ENCODE peak calls at places on chromosomes 2 and 18, in five cellular contexts. I is DND-41, Z is PC-3, X is A673, U is fibroblast of lung. L is an unnamed sample.

GRCh38 chr18:62407660-62408059 is 82.5 kb downstream of the TNFRSF11A start:
- DNase-seq in I (no peak), Z (no peak), X (no peak), U (no peak), L (no peak)

GRCh38 chr2:102618452-102619413 is 620 bp upstream of the SLC9A2 start:
- DNase-seq in I (no peak), Z (peak), X (peak), U (peak), L (peak)

GRCh38 chr18:48572402-48573126 is 33.7 kb downstream of the CTIF start:
- DNase-seq in I (no peak), Z (no peak), X (no peak), U (no peak), L (peak)

GRCh38 chr2:11550901-11551568 is 17.2 kb downstream of the GREB1 start:
- DNase-seq in I (no peak), Z (no peak), X (no peak), U (no peak), L (no peak)

GRCh38 chr2:23649285-23649684 is 264.3 kb downstream of the KLHL29 start:
- DNase-seq in I (no peak), Z (no peak), X (no peak), U (no peak), L (no peak)

GRCh38 chr18:79510046-79510685 is 114.4 kb downstream of the NFATC1 start:
- DNase-seq in I (no peak), Z (no peak), X (no peak), U (no peak), L (no peak)

GRCh38 chr2:110713508-110714362 is 18.6 kb upstream of the ACOXL start:
- DNase-seq in I (no peak), Z (peak), X (no peak), U (no peak), L (peak)

GRCh38 chr2:26471278-26471677 is 6.6 kb downstream of the OTOF start:
- DNase-seq in I (no peak), Z (peak), X (no peak), U (no peak), L (no peak)

GRCh38 chr2:46239847-46240181 is 57.4 kb upstream of the EPAS1 start:
- DNase-seq in I (peak), Z (no peak), X (no peak), U (no peak), L (no peak)

GRCh38 chr2:190533968-190534309 is 583 bp downstream of the NEMP2 start:
- DNase-seq in I (no peak), Z (no peak), X (no peak), U (no peak), L (no peak)

GRCh38 chr2:27752551-27753237 is 18.8 kb upstream of the MRPL33 start:
- DNase-seq in I (no peak), Z (peak), X (no peak), U (no peak), L (no peak)

GRCh38 chr2:3493610-3493997 is 25.7 kb downstream of the ADI1 start:
- DNase-seq in I (no peak), Z (no peak), X (no peak), U (peak), L (no peak)

GRCh38 chr2:155841442-155841841 is 491.1 kb downstream of the NR4A2 start:
- DNase-seq in I (no peak), Z (no peak), X (no peak), U (peak), L (no peak)

GRCh38 chr2:150526827-150527226 is 39.4 kb upstream of the RND3 start:
- DNase-seq in I (no peak), Z (peak), X (peak), U (peak), L (peak)

GRCh38 chr2:209525834-209526281 is 102.0 kb downstream of the MAP2 start:
- DNase-seq in I (no peak), Z (peak), X (peak), U (peak), L (peak)

GRCh38 chr2:95374916-95375471 is 27.5 kb upstream of the FAHD2A start:
- DNase-seq in I (peak), Z (no peak), X (no peak), U (peak), L (peak)

GRCh38 chr18:36817039-36817438 is 11.8 kb downstream of the TPGS2 start:
- DNase-seq in I (no peak), Z (no peak), X (no peak), U (no peak), L (no peak)

GRCh38 chr2:113157108-113157896 is 16.5 kb upstream of the PSD4 start:
- DNase-seq in I (peak), Z (peak), X (no peak), U (peak), L (peak)

GRCh38 chr2:172333626-172334330 is 93.6 kb upstream of the ITGA6 start:
- DNase-seq in I (no peak), Z (no peak), X (no peak), U (no peak), L (no peak)

GRCh38 chr2:111710085-111710484 is 173.9 kb downstream of the ANAPC1 start:
- DNase-seq in I (no peak), Z (no peak), X (no peak), U (peak), L (no peak)

GRCh38 chr2:203498161-203498560 is 36.9 kb downstream of the RAPH1 start:
- DNase-seq in I (no peak), Z (peak), X (peak), U (peak), L (peak)

GRCh38 chr2:32627441-32627900 is 379 bp upstream of the TTC27 start:
- DNase-seq in I (no peak), Z (peak), X (peak), U (peak), L (peak)

GRCh38 chr2:28296243-28296642 is 96.4 kb upstream of the FOSL2 start:
- DNase-seq in I (no peak), Z (peak), X (no peak), U (peak), L (peak)

GRCh38 chr2:234488913-234489451 is 7.9 kb downstream of the ARL4C start:
- DNase-seq in I (peak), Z (no peak), X (no peak), U (no peak), L (no peak)

GRCh38 chr2:66334237-66335054 is 100.5 kb upstream of the MEIS1 start:
- DNase-seq in I (peak), Z (peak), X (peak), U (peak), L (peak)

GRCh38 chr2:79619442-79619841 is 106.6 kb downstream of the CTNNA2 start:
- DNase-seq in I (no peak), Z (no peak), X (no peak), U (no peak), L (no peak)
- TF ChIP-seq EZH2 in I (no peak), Z (no peak), X (no peak), U (no peak), L (no peak)

GRCh38 chr18:76488190-76488589 is 6.9 kb downstream of the ZNF516 start:
- DNase-seq in I (no peak), Z (no peak), X (no peak), U (peak), L (peak)
- H3K27ac ChIP-seq in I (no peak), Z (no peak), X (no peak), U (peak), L (peak)

DNA sequence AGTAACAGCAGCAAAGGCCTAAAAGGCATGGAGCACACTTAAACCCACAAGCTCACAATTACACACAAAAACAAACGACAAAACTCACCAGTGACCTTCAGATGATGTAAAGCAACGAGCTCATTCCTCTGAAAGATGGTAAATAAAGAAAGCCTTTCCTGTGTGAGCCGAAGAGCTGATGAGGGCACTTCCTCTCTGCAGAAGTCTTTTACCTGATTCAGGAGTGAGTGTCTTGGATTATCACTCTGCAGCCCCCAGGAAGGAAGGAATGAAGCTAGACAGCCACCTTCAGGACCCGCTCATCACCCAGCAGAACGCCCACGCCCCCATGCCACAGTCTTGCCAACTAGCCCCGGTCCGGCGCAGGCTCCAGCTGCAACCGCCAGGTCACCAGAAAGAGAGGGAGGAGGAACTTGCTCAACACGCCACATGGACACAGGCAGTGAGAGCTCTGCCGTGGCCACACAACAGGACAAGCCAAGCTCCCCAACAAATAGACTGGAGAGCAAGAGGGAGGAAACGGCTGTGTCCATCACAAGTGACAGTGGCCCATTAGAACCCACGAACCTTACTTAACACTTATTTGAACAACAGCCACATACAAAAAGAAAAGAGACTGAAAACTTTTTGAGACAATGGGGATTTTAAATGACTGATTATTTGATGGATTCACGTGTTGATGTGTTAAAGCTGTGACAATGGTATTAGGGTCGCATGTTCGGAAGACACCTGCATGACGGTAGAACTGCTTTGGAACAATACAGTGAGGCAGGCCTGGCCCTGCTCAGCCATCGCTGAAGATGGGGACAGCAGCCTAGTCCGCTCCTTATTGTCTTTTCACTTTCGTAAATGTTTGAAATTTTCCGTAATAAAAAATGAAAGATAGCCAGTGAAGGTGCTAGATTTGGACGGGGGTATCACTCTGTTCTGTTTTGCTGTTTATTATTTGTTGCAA is 127.3 kb downstream of the HDAC4 start:
- DNase-seq in I (no peak), Z (no peak), X (no peak), U (no peak), L (no peak)
- H3K4me3 ChIP-seq in I (peak), Z (no peak), X (no peak), U (no peak), L (no peak)

GRCh38 chr2:45342-46130 is 769 bp downstream of the FAM110C start:
- DNase-seq in I (no peak), Z (peak), X (no peak), U (no peak), L (no peak)
- TF ChIP-seq EZH2 in I (no peak), Z (no peak), X (no peak), U (no peak), L (no peak)

DNA sequence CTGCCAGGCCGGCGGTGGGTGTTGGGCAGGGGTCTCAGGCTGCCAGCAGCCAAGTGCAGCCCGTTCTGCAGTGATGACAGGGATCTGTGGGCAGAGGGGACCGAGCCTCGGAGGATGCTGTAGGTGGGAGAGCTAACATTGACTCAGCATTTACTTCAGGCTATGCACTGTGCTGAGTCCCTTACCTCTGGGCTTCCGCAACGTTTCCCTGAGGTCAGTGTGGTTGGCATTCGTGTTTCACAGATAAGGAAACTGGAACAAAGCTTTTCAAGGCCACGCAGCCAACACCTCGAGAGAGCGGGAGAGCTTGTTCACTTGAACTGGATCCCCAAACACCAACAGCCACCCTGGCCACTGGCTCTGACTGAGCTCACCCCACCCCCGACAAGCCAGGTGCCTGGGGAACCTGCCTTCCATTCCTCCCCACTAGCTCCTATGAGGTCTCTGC is 839 bp upstream of the GPR148 start:
- DNase-seq in I (no peak), Z (peak), X (no peak), U (peak), L (peak)
- H3K27ac ChIP-seq in I (no peak), Z (no peak), X (no peak), U (no peak), L (no peak)

GRCh38 chr2:143058795-143059194 is 70.4 kb upstream of the ARHGAP15 start:
- DNase-seq in I (no peak), Z (no peak), X (no peak), U (no peak), L (no peak)

GRCh38 chr2:143051480-143051879 is 77.7 kb upstream of the ARHGAP15 start:
- DNase-seq in I (no peak), Z (no peak), X (no peak), U (no peak), L (no peak)

GRCh38 chr2:143056548-143056947 is 72.7 kb upstream of the ARHGAP15 start:
- DNase-seq in I (no peak), Z (no peak), X (no peak), U (no peak), L (no peak)
- H3K4me3 ChIP-seq in I (no peak), Z (no peak), X (no peak), U (no peak), L (no peak)

GRCh38 chr2:241219030-241219382 is 30.5 kb downstream of the ANO7 start:
- DNase-seq in I (no peak), Z (no peak), X (no peak), U (no peak), L (no peak)

GRCh38 chr2:241216211-241216761 is 27.8 kb downstream of the ANO7 start:
- DNase-seq in I (no peak), Z (no peak), X (no peak), U (no peak), L (no peak)

GRCh38 chr2:241215421-241215820 is 26.9 kb downstream of the ANO7 start:
- DNase-seq in I (no peak), Z (no peak), X (no peak), U (no peak), L (no peak)

GRCh38 chr2:241218131-241219029 is 29.9 kb downstream of the ANO7 start:
- DNase-seq in I (no peak), Z (peak), X (peak), U (peak), L (peak)

DNA sequence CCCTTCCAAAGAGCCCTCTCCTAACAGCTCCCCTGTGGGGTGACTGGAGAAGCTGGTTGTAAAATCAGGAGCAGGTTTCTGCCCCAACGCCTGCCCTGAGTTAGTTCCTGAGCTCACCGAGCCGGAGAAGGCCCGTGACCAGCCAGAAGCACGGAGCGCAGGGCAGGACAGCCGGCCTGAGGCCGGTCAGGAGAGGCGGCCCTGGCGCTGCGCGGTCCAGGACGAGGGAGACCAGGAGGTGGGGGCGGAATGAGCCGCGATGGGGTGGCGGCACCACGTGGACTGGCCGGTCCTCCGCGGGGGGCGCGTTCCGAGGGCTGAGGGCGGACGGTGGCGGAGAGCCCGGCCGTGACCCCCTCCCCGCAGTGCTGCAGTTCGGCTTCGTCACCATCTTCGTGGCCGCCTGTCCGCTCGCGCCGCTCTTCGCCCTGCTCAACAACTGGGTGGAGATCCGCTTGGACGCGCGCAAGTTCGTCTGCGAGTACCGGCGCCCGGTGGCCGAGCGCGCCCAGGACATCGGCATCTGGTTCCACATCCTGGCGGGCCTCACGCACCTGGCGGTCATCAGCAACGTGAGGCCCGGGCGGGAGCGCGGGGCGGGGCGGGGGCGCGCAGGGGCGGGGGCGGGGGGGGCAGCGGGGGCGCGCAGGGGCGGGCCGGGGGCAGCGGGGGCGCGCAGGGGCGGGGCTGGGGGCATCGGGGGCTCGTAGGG is 29.0 kb downstream of the ANO7 start:
- DNase-seq in I (no peak), Z (peak), X (peak), U (peak), L (peak)
- TF ChIP-seq EZH2 in I (no peak), Z (no peak), X (no peak), U (no peak), L (no peak)

L was measured in GM23248.